ENCODE peak calls at places on chromosome 14, in eight cellular contexts. W is PC-3, Z is MM.1S, N is WERI-Rb-1, U is RWPE1, L is upper lobe of right lung, B is GM13977, S is bronchial epithelial cell. M is an unnamed sample.

GRCh38 chr14:95440951-95441350 is 75.5 kb downstream of the SYNE3 start:
- DNase-seq in U (no peak), L (no peak), Z (no peak), S (no peak), N (no peak), W (no peak), B (no peak), M (no peak)

GRCh38 chr14:67263499-67264149 is 22.4 kb downstream of the PALS1 start:
- DNase-seq in S (no peak), N (no peak), U (no peak), B (no peak), L (no peak), Z (no peak), W (no peak), M (peak; percentile 35)

GRCh38 chr14:95487669-95488084 is 28.8 kb downstream of the SYNE3 start:
- DNase-seq in N (no peak), S (no peak), U (no peak), W (no peak), L (no peak), B (no peak), Z (no peak), M (no peak)

GRCh38 chr14:99189201-99189801 is 82.7 kb downstream of the BCL11B start:
- DNase-seq in Z (no peak), W (no peak), U (no peak), S (no peak), N (no peak), L (no peak), B (no peak), M (no peak)

GRCh38 chr14:100408350-100409015 is 85.3 kb downstream of the SLC25A47 start:
- DNase-seq in N (no peak), Z (no peak), W (peak; percentile 63), U (peak; percentile 57), L (peak; percentile 62), B (no peak), S (peak; percentile 64), M (peak; percentile 82)

GRCh38 chr14:54806616-54807015 is 96.0 kb downstream of the GCH1 start:
- DNase-seq in U (no peak), S (no peak), L (no peak), B (no peak), Z (no peak), N (no peak), W (no peak), M (no peak)

GRCh38 chr14:53599221-53599945 is 357.2 kb downstream of the BMP4 start:
- DNase-seq in S (no peak), N (no peak), Z (no peak), W (no peak), B (no peak), L (no peak), U (no peak), M (no peak)

GRCh38 chr14:75806247-75806876 is 145.3 kb downstream of the TTLL5 start:
- DNase-seq in W (no peak), N (no peak), U (no peak), L (no peak), B (no peak), Z (no peak), S (peak; percentile 67), M (peak; percentile 1)

GRCh38 chr14:39374846-39375245 is 57.4 kb downstream of the FBXO33 start:
- DNase-seq in B (no peak), U (no peak), L (no peak), W (peak; percentile 28), Z (no peak), N (no peak), S (peak; percentile 67), M (no peak)

GRCh38 chr14:90344920-90345557 is 13.3 kb upstream of the NRDE2 start:
- DNase-seq in N (no peak), B (no peak), W (no peak), Z (no peak), U (peak; percentile 38), S (peak; percentile 98), L (no peak), M (peak; percentile 46)

GRCh38 chr14:77339407-77339806 is 18.6 kb downstream of the GSTZ1 start:
- DNase-seq in Z (no peak), U (no peak), L (no peak), W (peak; percentile 32), N (no peak), B (no peak), S (peak; percentile 66), M (peak; percentile 23)

GRCh38 chr14:102931580-102932285 is 9.3 kb downstream of the AMN start:
- DNase-seq in N (no peak), U (no peak), S (no peak), B (peak; percentile 35), W (no peak), L (no peak), Z (no peak), M (no peak)

GRCh38 chr14:99415496-99416281 is 65.0 kb downstream of the SETD3 start:
- DNase-seq in L (no peak), W (peak; percentile 88), S (peak; percentile 75), B (peak; percentile 83), N (peak; percentile 66), U (peak; percentile 63), Z (peak; percentile 75), M (peak; percentile 88)

GRCh38 chr14:31139301-31139847 is 68.2 kb downstream of the HECTD1 start:
- DNase-seq in Z (no peak), W (no peak), S (no peak), N (no peak), B (no peak), L (no peak), U (no peak), M (no peak)

GRCh38 chr14:89504602-89505320 is 87.7 kb upstream of the FOXN3 start:
- DNase-seq in N (no peak), S (no peak), W (peak; percentile 35), U (no peak), Z (no peak), B (peak; percentile 31), L (no peak), M (no peak)

GRCh38 chr14:79659995-79660975 is 551.0 kb downstream of the DIO2 start:
- DNase-seq in B (no peak), U (no peak), L (no peak), W (no peak), S (no peak), N (peak; percentile 30), Z (no peak), M (no peak)

GRCh38 chr14:72700338-72701231 is 193.3 kb downstream of the DPF3 start:
- DNase-seq in B (no peak), U (no peak), Z (no peak), W (no peak), N (no peak), L (no peak), S (no peak), M (no peak)

DNA sequence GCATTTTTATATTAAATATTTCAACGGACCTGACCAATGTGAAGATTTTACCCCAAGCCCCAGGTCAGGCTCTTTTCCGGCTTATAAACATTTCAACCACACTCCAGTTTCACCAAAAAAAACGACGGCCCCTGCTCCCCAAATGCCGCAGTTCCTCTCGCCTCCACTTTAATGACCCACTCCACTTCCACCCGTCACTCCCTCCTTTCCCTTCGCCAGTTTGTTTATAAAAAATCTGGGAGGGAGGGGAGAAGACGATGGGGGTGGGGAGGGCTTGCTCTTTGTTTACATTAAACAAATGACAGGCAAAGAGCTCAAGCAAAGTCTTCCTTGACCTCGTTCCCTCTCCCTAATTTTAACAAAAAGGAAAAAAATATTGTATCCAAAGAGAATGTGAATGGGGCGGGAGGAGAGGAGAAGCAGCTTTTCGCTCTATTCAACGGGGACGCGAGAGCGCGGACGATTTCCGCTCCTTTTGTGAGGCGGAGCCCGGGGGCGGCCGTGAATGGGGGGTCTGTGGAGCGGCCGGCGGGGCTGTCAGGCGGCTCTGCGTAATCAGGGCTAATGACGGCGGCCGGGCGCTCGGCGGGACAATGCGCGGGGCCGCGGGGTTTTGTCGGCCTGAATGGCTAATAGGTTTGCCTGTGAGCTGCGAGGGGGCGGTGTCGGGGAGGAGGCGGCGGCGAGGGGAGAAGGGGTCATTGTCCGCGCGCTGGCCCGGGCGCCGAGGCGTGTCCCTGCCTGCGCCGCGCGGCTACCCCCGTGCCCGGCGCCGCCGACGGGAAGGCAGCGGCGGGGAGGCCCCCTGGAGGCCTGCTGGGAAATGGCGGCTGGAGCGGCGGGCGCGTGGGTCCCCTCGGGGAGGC is 5.7 kb downstream of the SIX6 start:
- DNase-seq in U (no peak), L (peak; percentile 64), Z (no peak), W (peak; percentile 25), N (peak; percentile 89), S (no peak), B (peak; percentile 54), M (no peak)
- TF ChIP-seq CTCF in U (peak; percentile 32), L (peak; percentile 39), Z (peak; percentile 25), W (no peak), N (peak; percentile 37), S (peak; percentile 45), B (peak; percentile 48), M (no peak)

GRCh38 chr14:37787879-37788494 is 192.6 kb downstream of the TTC6 start:
- DNase-seq in W (no peak), Z (no peak), L (no peak), B (no peak), U (no peak), N (no peak), S (no peak), M (no peak)

GRCh38 chr14:37792124-37792523 is 196.7 kb downstream of the TTC6 start:
- DNase-seq in B (no peak), Z (no peak), L (no peak), N (no peak), U (no peak), W (no peak), S (no peak), M (no peak)

GRCh38 chr14:37796703-37797416 is 201.4 kb downstream of the TTC6 start:
- DNase-seq in W (peak; percentile 36), S (no peak), U (no peak), Z (no peak), B (no peak), N (no peak), L (no peak), M (no peak)

GRCh38 chr14:37791384-37792036 is 196.1 kb downstream of the TTC6 start:
- DNase-seq in N (no peak), W (no peak), L (no peak), B (no peak), S (no peak), Z (no peak), U (no peak), M (no peak)
- TF ChIP-seq CTCF in N (no peak), W (no peak), L (no peak), B (no peak), S (no peak), Z (no peak), U (no peak), M (no peak)

GRCh38 chr14:65927871-65928270 is 515.3 kb downstream of the FUT8 start:
- DNase-seq in S (no peak), L (no peak), U (no peak), W (no peak), Z (no peak), N (no peak), B (no peak), M (no peak)
- TF ChIP-seq CTCF in S (no peak), L (no peak), U (no peak), W (no peak), Z (no peak), N (no peak), B (no peak), M (no peak)

DNA sequence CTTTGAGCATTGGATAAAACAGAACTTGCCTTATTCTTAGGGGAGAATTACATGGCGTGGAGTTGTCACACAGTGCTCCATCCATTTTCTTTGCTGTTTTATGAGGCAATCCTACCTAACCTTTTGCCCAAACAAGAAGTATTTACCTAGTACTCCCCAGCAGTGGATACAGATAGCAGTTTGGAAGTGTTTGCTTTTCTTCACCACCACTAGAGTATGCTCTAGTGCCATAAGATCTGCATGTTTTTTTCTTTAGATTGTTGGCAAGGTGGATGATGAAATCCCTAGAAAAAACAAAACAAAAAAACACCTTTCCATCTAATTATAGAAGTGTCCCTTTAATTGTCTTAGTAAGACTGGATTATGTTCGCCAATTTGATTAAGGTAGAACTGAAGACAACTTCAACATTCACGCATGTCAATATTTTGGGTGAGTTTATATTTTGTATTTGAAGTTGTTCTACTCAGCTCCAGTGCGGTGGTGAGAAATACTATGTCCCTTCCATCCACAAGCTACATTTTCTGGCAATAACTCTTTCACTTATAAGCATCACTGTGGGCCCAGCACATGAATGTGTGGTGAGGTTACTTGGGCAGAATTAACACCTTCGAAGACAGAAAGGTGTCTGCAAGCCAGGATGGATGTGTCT is 23.6 kb upstream of the TMEM260 start:
- DNase-seq in W (peak; percentile 86), S (peak; percentile 72), B (peak; percentile 12), U (peak; percentile 52), L (no peak), Z (peak; percentile 23), N (no peak), M (peak; percentile 50)
- TF ChIP-seq CTCF in W (peak; percentile 99), S (peak; percentile 79), B (peak; percentile 49), U (peak; percentile 55), L (peak; percentile 44), Z (peak; percentile 41), N (peak; percentile 71), M (peak; percentile 72)